ENCODE peak calls at places on chromosomes 12 and 14, in ten cellular contexts. V is HCT116, B is IMR-90, L is gastrocnemius medialis, H is body of pancreas, W is Peyer's patch, Q is breast epithelium, C is heart left ventricle, F is esophagus squamous epithelium, U is uterus. Y is an unnamed sample.

GRCh38 chr14:64729386-64730060 is 25.3 kb downstream of the PLEKHG3 start:
- DNase-seq in V (no peak), B (no peak), L (no peak), H (no peak), W (no peak), Q (no peak), C (peak; percentile 81), F (no peak), U (no peak), Y (peak; percentile 83)

GRCh38 chr14:101824339-101824727 is 62.8 kb downstream of the PPP2R5C start:
- DNase-seq in V (no peak), B (no peak), L (no peak), H (no peak), W (no peak), Q (no peak), C (no peak), F (no peak), U (no peak), Y (no peak)

GRCh38 chr14:51341338-51341737 is 101.3 kb downstream of the TMX1 start:
- DNase-seq in V (no peak), B (no peak), L (no peak), H (no peak), W (no peak), Q (no peak), C (no peak), F (no peak), U (no peak), Y (no peak)

GRCh38 chr12:4050340-4050739 is 177.1 kb upstream of the PARP11 start:
- DNase-seq in V (no peak), B (no peak), L (no peak), H (no peak), W (no peak), Q (no peak), C (no peak), F (no peak), U (no peak), Y (no peak)

GRCh38 chr14:54312166-54312801 is 84.5 kb upstream of the CDKN3 start:
- DNase-seq in V (peak; percentile 62), B (peak; percentile 85), L (no peak), H (no peak), W (no peak), Q (peak; percentile 90), C (peak; percentile 32), F (no peak), U (no peak), Y (no peak)

GRCh38 chr12:1977588-1977987 is 26.7 kb downstream of the DCP1B start:
- DNase-seq in V (no peak), B (no peak), L (no peak), H (no peak), W (no peak), Q (no peak), C (no peak), F (no peak), U (no peak), Y (no peak)

GRCh38 chr12:65965358-65965757 is 141.1 kb downstream of the HMGA2 start:
- DNase-seq in V (no peak), B (peak; percentile 93), L (no peak), H (no peak), W (no peak), Q (no peak), C (no peak), F (no peak), U (no peak), Y (no peak)

GRCh38 chr12:96314723-96315122 is 85.5 kb downstream of the CDK17 start:
- DNase-seq in V (no peak), B (peak; percentile 19), L (no peak), H (no peak), W (no peak), Q (no peak), C (no peak), F (no peak), U (no peak), Y (no peak)

GRCh38 chr12:131736807-131737484 is 26.1 kb downstream of the SFSWAP start:
- DNase-seq in V (peak; percentile 95), B (peak; percentile 70), L (no peak), H (no peak), W (no peak), Q (no peak), C (no peak), F (no peak), U (no peak), Y (no peak)

GRCh38 chr14:104462651-104463630 is 116.6 kb upstream of the C14orf180 start:
- DNase-seq in V (no peak), B (no peak), L (no peak), H (no peak), W (no peak), Q (no peak), C (no peak), F (no peak), U (no peak), Y (peak; percentile 63)

GRCh38 chr14:70183991-70184390 is 4.8 kb downstream of the SLC8A3 start:
- DNase-seq in V (no peak), B (no peak), L (no peak), H (no peak), W (no peak), Q (no peak), C (no peak), F (no peak), U (no peak), Y (no peak)

GRCh38 chr12:49389092-49389703 is 21.9 kb downstream of the SPATS2 start:
- DNase-seq in V (no peak), B (no peak), L (no peak), H (no peak), W (peak; percentile 72), Q (no peak), C (peak; percentile 33), F (no peak), U (no peak), Y (no peak)

GRCh38 chr12:113088971-113089756 is 32.6 kb downstream of the DTX1 start:
- DNase-seq in V (no peak), B (no peak), L (no peak), H (no peak), W (peak; percentile 74), Q (no peak), C (no peak), F (no peak), U (no peak), Y (no peak)

DNA sequence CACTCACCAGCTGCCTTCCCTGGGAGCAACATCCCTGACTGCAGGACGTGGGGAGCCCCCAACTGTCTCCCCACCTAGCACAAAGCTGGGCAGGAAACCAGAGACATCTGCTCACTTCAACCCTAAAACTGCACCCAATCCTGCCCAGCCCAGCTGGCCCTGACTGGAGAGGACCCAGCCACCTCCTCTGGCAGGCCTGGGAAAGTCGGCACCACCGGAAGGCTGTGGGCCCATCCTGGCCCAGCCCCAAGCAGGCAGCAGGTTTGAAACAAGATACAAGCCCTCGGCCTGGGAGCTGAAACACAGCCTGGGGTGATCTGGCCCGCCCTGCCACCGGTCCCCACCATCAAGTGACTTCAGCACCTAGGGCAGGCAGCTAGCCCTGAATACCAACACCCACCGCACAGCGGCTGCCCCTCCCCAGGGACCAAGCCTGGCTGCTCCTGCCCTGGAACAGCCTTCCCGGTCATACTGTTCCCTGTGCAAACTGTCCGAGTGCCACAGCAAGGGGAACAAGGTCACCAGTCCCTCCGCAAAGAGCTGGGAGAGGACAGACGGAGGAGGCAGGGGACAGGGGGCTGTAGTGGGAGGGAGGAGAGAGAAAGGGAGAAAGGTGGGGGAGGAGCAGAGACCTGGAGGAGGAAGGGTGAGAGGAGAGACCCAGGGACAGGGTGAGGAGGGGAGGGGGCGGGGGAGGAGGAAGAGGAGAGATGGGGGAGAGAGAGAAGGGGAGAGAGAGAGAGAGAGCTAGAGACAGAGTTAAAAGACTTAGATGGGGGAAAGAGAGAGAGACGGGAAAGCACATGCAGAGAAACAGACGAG is 115.7 kb downstream of the RFLNA start:
- DNase-seq in V (no peak), B (peak; percentile 41), L (no peak), H (no peak), W (no peak), Q (no peak), C (peak; percentile 77), F (no peak), U (no peak), Y (no peak)
- TF ChIP-seq CTCF in V (no peak), B (no peak), L (no peak), H (no peak), W (no peak), Q (no peak), C (no peak), F (no peak), U (no peak), Y (no peak)

GRCh38 chr14:24179961-24180726 is 8.3 kb downstream of the REC8 start:
- DNase-seq in V (no peak), B (peak; percentile 90), L (no peak), H (no peak), W (no peak), Q (no peak), C (peak; percentile 64), F (no peak), U (peak; percentile 42), Y (no peak)
- TF ChIP-seq POLR2A in V (no peak), B (no peak), L (no peak), H (no peak), W (no peak), Q (no peak), C (no peak), F (no peak), U (no peak), Y (no peak)

DNA sequence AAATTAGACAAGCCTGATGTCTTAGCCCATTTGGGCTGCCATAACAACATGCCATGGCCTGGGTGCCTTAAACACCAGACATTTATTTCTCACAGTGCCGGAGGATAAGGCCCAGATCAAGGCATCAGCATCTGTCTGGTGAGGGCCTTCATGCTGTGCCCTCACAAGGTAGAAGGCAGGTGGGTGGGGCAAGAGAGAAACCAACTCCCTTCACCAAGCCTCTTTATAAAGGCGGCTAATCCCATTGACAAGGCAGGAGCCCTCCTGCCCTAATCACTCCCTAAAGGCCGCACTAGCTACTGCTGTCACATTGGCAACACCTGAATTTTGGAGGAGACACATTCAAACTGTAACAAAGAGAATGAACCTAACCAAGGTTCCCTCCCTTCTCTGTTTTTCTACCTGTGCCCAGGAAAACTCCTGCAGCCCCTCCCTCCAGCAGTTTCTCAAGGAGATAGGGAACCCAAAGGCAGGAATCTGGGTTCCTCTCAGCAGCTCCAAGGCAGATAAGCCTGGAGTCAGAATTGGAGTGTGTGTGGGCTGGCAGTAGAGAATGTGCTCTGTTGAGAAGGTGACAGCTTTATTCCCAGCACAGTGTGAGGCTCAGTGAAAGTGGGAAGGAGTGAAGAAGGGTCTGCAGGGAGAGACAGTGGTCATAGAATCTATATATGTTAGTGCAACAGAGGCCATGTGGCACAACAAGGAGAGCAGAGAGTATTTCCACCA is 21.7 kb upstream of the GPATCH2L start:
- DNase-seq in V (no peak), B (no peak), L (no peak), H (no peak), W (no peak), Q (no peak), C (no peak), F (no peak), U (no peak), Y (no peak)
- H3K4me3 ChIP-seq in V (no peak overlapping the region), B (no peak overlapping the region), L (no peak overlapping the region), H (no peak overlapping the region), W (no peak overlapping the region), Q (no peak overlapping the region), C (no peak overlapping the region), F (no peak overlapping the region), U (no peak overlapping the region), Y (no peak overlapping the region)

GRCh38 chr12:71578694-71579258 is 84.9 kb downstream of the ZFC3H1 start:
- DNase-seq in V (no peak), B (no peak), L (no peak), H (no peak), W (no peak), Q (no peak), C (no peak), F (no peak), U (no peak), Y (no peak)
- TF ChIP-seq CTCF in V (no peak), B (no peak), L (no peak), H (no peak), W (no peak), Q (no peak), C (no peak), F (no peak), U (no peak), Y (no peak)